ENCODE peak calls at places on chromosomes 16 and 17, in five cellular contexts. N is K562, I is suprapubic skin, K is A549, B is sigmoid colon. Q is an unnamed sample.

GRCh38 chr16:86569843-86570447 is 3.3 kb downstream of the FOXC2 start:
- DNase-seq in N (no peak), I (no peak), K (no peak), B (no peak), Q (no peak)

GRCh38 chr16:81136331-81137011 is 40.3 kb upstream of the GCSH start:
- DNase-seq in N (no peak), I (no peak), K (no peak), B (no peak), Q (no peak)

GRCh38 chr16:29995330-29995910 is at the start of gene HIRIP3:
- DNase-seq in N (peak; percentile 79), I (peak; percentile 92), K (peak; percentile 86), B (peak; percentile 94), Q (peak; percentile 90)

GRCh38 chr16:14409563-14409962 is 220.5 kb downstream of the PARN start:
- DNase-seq in N (no peak), I (peak; percentile 79), K (no peak), B (peak; percentile 92), Q (no peak)

GRCh38 chr16:86462334-86463084 is 47.8 kb upstream of the FOXF1 start:
- DNase-seq in N (no peak), I (no peak), K (no peak), B (peak; percentile 98), Q (no peak)

GRCh38 chr17:45973099-45973838 is 25.8 kb upstream of the STH start:
- DNase-seq in N (no peak), I (peak; percentile 72), K (no peak), B (peak; percentile 85), Q (peak; percentile 76)

GRCh38 chr16:71865173-71865863 is 18.7 kb downstream of the ZNF821 start:
- DNase-seq in N (no peak), I (no peak), K (no peak), B (no peak), Q (no peak)

GRCh38 chr17:68512967-68513474 is 791 bp downstream of the PRKAR1A start:
- DNase-seq in N (peak; percentile 20), I (peak; percentile 73), K (peak; percentile 49), B (peak; percentile 75), Q (no peak)

GRCh38 chr16:31202402-31203385 is at the start of gene PYCARD:
- DNase-seq in N (peak; percentile 58), I (peak; percentile 80), K (no peak), B (peak; percentile 81), Q (peak; percentile 45)

GRCh38 chr17:28346199-28346580 is 10.6 kb downstream of the TNFAIP1 start:
- DNase-seq in N (no peak), I (no peak), K (no peak), B (no peak), Q (no peak)

GRCh38 chr16:4091638-4092037 is 24.6 kb downstream of the ADCY9 start:
- DNase-seq in N (no peak), I (peak; percentile 34), K (no peak), B (no peak), Q (no peak)

GRCh38 chr16:84879569-84880487 is 60.0 kb downstream of the CRISPLD2 start:
- DNase-seq in N (peak; percentile 97), I (no peak), K (peak; percentile 54), B (no peak), Q (peak; percentile 49)

GRCh38 chr16:72561-73537 is at the start of gene RHBDF1:
- DNase-seq in N (peak; percentile 89), I (no peak), K (peak; percentile 53), B (peak; percentile 84), Q (peak; percentile 69)

GRCh38 chr16:4465977-4466779 is 8.2 kb downstream of the NMRAL1 start:
- DNase-seq in N (no peak), I (no peak), K (no peak), B (no peak), Q (peak; percentile 41)

GRCh38 chr17:40886090-40886489 is 1.0 kb upstream of the KRT20 start:
- DNase-seq in N (no peak), I (no peak), K (no peak), B (no peak), Q (no peak)

GRCh38 chr17:38910325-38910724 is 15.1 kb upstream of the LASP1NB start:
- DNase-seq in N (peak; percentile 30), I (peak; percentile 26), K (no peak), B (peak; percentile 17), Q (no peak)

GRCh38 chr16:87186440-87186839 is 130.8 kb downstream of the C16orf95 start:
- DNase-seq in N (no peak), I (no peak), K (no peak), B (no peak), Q (no peak)

GRCh38 chr16:49698931-49699715 is 156.8 kb downstream of the ZNF423 start:
- DNase-seq in N (no peak), I (peak; percentile 75), K (no peak), B (peak; percentile 79), Q (no peak)

GRCh38 chr16:19329932-19330331 is 44.4 kb downstream of the CLEC19A start:
- DNase-seq in N (no peak), I (no peak), K (no peak), B (no peak), Q (no peak)

GRCh38 chr16:13307255-13307654 is 405.9 kb downstream of the SHISA9 start:
- DNase-seq in N (no peak), I (no peak), K (no peak), B (no peak), Q (no peak)

GRCh38 chr16:86300746-86301480 is 209.4 kb upstream of the FOXF1 start:
- DNase-seq in N (no peak), I (no peak), K (no peak), B (peak; percentile 72), Q (no peak)

GRCh38 chr17:28133562-28133970 is 91.1 kb downstream of the NLK start:
- DNase-seq in N (no peak), I (no peak), K (no peak), B (no peak), Q (no peak)

GRCh38 chr16:68235882-68236803 is at the start of gene ESRP2:
- DNase-seq in N (no peak), I (peak; percentile 83), K (no peak), B (peak; percentile 77), Q (peak; percentile 94)

GRCh38 chr17:62787358-62787757 is 20.8 kb downstream of the MARCHF10 start:
- DNase-seq in N (no peak), I (no peak), K (no peak), B (no peak), Q (no peak)

GRCh38 chr16:3157229-3158013 is 22.6 kb downstream of the ZNF213 start:
- DNase-seq in N (peak; percentile 47), I (peak; percentile 82), K (peak; percentile 81), B (peak; percentile 82), Q (peak; percentile 72)

GRCh38 chr16:69522732-69523404 is 42.9 kb upstream of the NFAT5 start:
- DNase-seq in N (peak; percentile 88), I (no peak), K (peak; percentile 65), B (no peak), Q (no peak)

GRCh38 chr16:89057738-89058137 is 35.9 kb upstream of the ACSF3 start:
- DNase-seq in N (no peak), I (no peak), K (no peak), B (no peak), Q (no peak)

GRCh38 chr16:8948069-8948593 is 15.6 kb downstream of the USP7 start:
- DNase-seq in N (no peak), I (no peak), K (no peak), B (no peak), Q (no peak)

GRCh38 chr17:61488878-61489718 is 36.9 kb downstream of the TBX4 start:
- DNase-seq in N (no peak), I (no peak), K (no peak), B (no peak), Q (peak; percentile 61)

GRCh38 chr16:10180771-10181163 is 1.5 kb downstream of the GRIN2A start:
- DNase-seq in N (peak; percentile 77), I (no peak), K (peak; percentile 28), B (no peak), Q (no peak)

GRCh38 chr17:39750131-39751015 is 12.6 kb downstream of the GRB7 start:
- DNase-seq in N (no peak), I (peak; percentile 55), K (no peak), B (peak; percentile 53), Q (no peak)

GRCh38 chr17:2398655-2399571 is 1.9 kb downstream of the MNT start:
- DNase-seq in N (peak; percentile 31), I (peak; percentile 85), K (peak; percentile 75), B (peak; percentile 86), Q (peak; percentile 47)

GRCh38 chr17:67050476-67051154 is 6.3 kb downstream of the CACNG1 start:
- DNase-seq in N (no peak), I (no peak), K (no peak), B (no peak), Q (no peak)

GRCh38 chr17:75012320-75013076 is at the start of gene MRPL58:
- DNase-seq in N (peak; percentile 90), I (peak; percentile 90), K (peak; percentile 95), B (peak; percentile 93), Q (peak; percentile 84)
- TF ChIP-seq EP300 in N (peak; percentile 40), I (no peak), K (no peak), B (no peak), Q (no peak)

GRCh38 chr17:7586673-7587419 is 3.0 kb downstream of the SOX15 start:
- DNase-seq in N (peak; percentile 56), I (no peak), K (peak; percentile 85), B (no peak), Q (peak; percentile 54)
- TF ChIP-seq EP300 in N (peak; percentile 11), I (no peak), K (no peak), B (no peak), Q (no peak)

GRCh38 chr16:23141033-23141432 is 8.2 kb downstream of the USP31 start:
- DNase-seq in N (no peak), I (no peak), K (no peak), B (no peak), Q (no peak)

GRCh38 chr16:23140082-23140481 is 9.2 kb downstream of the USP31 start:
- DNase-seq in N (no peak), I (no peak), K (no peak), B (no peak), Q (no peak)

GRCh38 chr16:23143391-23143790 is 5.9 kb downstream of the USP31 start:
- DNase-seq in N (no peak), I (no peak), K (no peak), B (no peak), Q (no peak)

GRCh38 chr16:23141500-23141899 is 7.8 kb downstream of the USP31 start:
- DNase-seq in N (no peak), I (no peak), K (no peak), B (no peak), Q (no peak)

DNA sequence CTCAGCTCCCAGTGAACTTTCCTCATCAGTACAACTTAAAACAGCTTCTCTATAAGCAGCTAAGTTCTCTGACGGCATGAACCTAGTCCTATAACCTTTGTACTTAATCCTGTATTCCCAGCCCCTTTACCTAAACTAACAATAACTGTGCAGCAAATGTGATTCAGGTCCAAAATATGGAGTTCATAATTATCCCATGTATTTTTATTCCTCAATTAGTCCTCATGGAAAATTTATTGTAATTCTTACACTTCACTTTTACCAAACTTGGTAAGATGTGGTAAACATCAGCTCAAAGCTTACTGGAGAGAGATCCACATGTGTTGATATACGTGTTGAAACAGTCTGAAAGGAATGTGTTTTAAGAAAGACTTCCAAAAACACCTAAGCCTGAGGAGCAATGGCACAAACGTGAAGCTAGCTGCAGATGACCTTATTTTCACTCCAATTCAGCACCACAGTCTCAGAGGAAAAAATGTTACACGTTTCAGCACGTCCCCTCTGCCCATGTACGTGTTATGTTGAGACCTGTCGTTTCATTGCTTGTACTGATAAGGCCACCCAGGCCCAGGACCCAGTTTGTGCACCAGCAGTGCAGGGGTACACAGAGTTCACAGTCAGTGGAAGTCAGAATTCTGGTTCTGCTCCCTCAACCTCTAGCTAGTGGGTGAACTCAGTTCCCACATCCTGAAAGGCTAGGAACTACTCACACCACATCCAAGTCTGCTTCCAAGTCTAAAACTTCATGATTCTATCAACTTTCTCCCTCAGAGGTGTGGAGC is 7.1 kb downstream of the USP31 start:
- DNase-seq in N (no peak), I (no peak), K (no peak), B (no peak), Q (no peak)
- TF ChIP-seq EP300 in N (no peak), I (peak; percentile 30), K (no peak), B (no peak), Q (no peak)

GRCh38 chr16:57621521-57622268 is 6.7 kb upstream of the ADGRG1 start:
- DNase-seq in N (no peak), I (peak; percentile 60), K (no peak), B (peak; percentile 61), Q (no peak)
- TF ChIP-seq EP300 in N (no peak), I (no peak), K (no peak), B (no peak), Q (no peak)